ENCODE peak calls at places on chromosomes 3 and 15, in nine cellular contexts. N, U, R, M, Y, J, K, H and C are unnamed samples.

GRCh38 chr3:175988401-175988800 is 1129.3 kb downstream of the NAALADL2 start:
- DNase-seq in N (no peak), U (no peak), R (no peak), M (no peak), Y (no peak), J (no peak), K (no peak), H (no peak), C (no peak)

GRCh38 chr3:139110072-139110830 is 65.6 kb upstream of the PRR23C start:
- DNase-seq in N (no peak), U (no peak), R (no peak), M (no peak), Y (no peak), J (peak), K (no peak), H (peak), C (peak)

GRCh38 chr15:77608774-77609173 is 23.9 kb downstream of the LINGO1 start:
- DNase-seq in N (no peak), U (no peak), R (no peak), M (no peak), Y (no peak), J (no peak), K (no peak), H (no peak), C (no peak)

GRCh38 chr3:15499536-15499935 is 22.0 kb downstream of the COLQ start:
- DNase-seq in N (no peak), U (no peak), R (peak), M (no peak), Y (no peak), J (no peak), K (peak), H (no peak), C (no peak)

GRCh38 chr3:121243208-121243607 is 302.6 kb downstream of the POLQ start:
- DNase-seq in N (no peak), U (no peak), R (no peak), M (no peak), Y (no peak), J (no peak), K (no peak), H (no peak), C (no peak)

GRCh38 chr15:96274698-96275097 is 55.8 kb upstream of the NR2F2 start:
- DNase-seq in N (no peak), U (no peak), R (peak), M (no peak), Y (no peak), J (no peak), K (no peak), H (no peak), C (no peak)

GRCh38 chr3:13723676-13724207 is 156.1 kb downstream of the WNT7A start:
- DNase-seq in N (no peak), U (no peak), R (no peak), M (no peak), Y (no peak), J (no peak), K (no peak), H (no peak), C (peak)

GRCh38 chr15:39594764-39595620 is 14.1 kb downstream of the THBS1 start:
- DNase-seq in N (no peak), U (no peak), R (peak), M (no peak), Y (no peak), J (no peak), K (no peak), H (no peak), C (no peak)

GRCh38 chr15:62118446-62118964 is 46.6 kb downstream of the C2CD4B start:
- DNase-seq in N (no peak), U (no peak), R (peak), M (no peak), Y (no peak), J (no peak), K (peak), H (no peak), C (no peak)

GRCh38 chr3:147493065-147493464 is 83.9 kb downstream of the ZIC1 start:
- DNase-seq in N (no peak), U (no peak), R (no peak), M (no peak), Y (no peak), J (no peak), K (peak), H (no peak), C (no peak)

GRCh38 chr3:125585595-125586223 is 9.6 kb downstream of the OSBPL11 start:
- DNase-seq in N (no peak), U (no peak), R (peak), M (peak), Y (peak), J (no peak), K (no peak), H (no peak), C (no peak)

GRCh38 chr3:58242340-58242739 is 4.7 kb downstream of the ABHD6 start:
- DNase-seq in N (no peak), U (no peak), R (no peak), M (no peak), Y (no peak), J (no peak), K (no peak), H (no peak), C (no peak)

GRCh38 chr15:89575656-89576416 is 567 bp downstream of the TICRR start:
- DNase-seq in N (no peak), U (no peak), R (peak), M (no peak), Y (peak), J (no peak), K (no peak), H (no peak), C (peak)

GRCh38 chr15:69757186-69757585 is 304.6 kb downstream of the RPLP1 start:
- DNase-seq in N (peak), U (no peak), R (no peak), M (no peak), Y (no peak), J (no peak), K (no peak), H (no peak), C (no peak)

GRCh38 chr3:33773627-33774026 is 24.8 kb upstream of the PDCD6IP start:
- DNase-seq in N (no peak), U (no peak), R (peak), M (no peak), Y (no peak), J (no peak), K (no peak), H (no peak), C (no peak)

GRCh38 chr3:49703956-49704355 is 14.6 kb downstream of the RNF123 start:
- DNase-seq in N (no peak), U (no peak), R (no peak), M (no peak), Y (no peak), J (no peak), K (no peak), H (no peak), C (no peak)

GRCh38 chr3:56869157-56869889 is 67.6 kb upstream of the ARHGEF3 start:
- DNase-seq in N (no peak), U (no peak), R (no peak), M (no peak), Y (no peak), J (no peak), K (peak), H (no peak), C (no peak)

GRCh38 chr15:37056168-37056893 is 44.0 kb downstream of the MEIS2 start:
- DNase-seq in N (no peak), U (no peak), R (no peak), M (peak), Y (no peak), J (peak), K (peak), H (no peak), C (no peak)

GRCh38 chr3:52088445-52089367 is 32.3 kb upstream of the DUSP7 start:
- DNase-seq in N (no peak), U (no peak), R (peak), M (no peak), Y (no peak), J (peak), K (no peak), H (no peak), C (no peak)

GRCh38 chr3:41464401-41464800 is 265.1 kb downstream of the CTNNB1 start:
- DNase-seq in N (no peak), U (no peak), R (peak), M (no peak), Y (no peak), J (no peak), K (no peak), H (no peak), C (no peak)

GRCh38 chr3:53354945-53355498 is 7.7 kb upstream of the DCP1A start:
- DNase-seq in N (no peak), U (no peak), R (no peak), M (no peak), Y (no peak), J (no peak), K (no peak), H (no peak), C (no peak)

GRCh38 chr3:17394541-17395179 is 347.8 kb downstream of the TBC1D5 start:
- DNase-seq in N (no peak), U (no peak), R (no peak), M (no peak), Y (no peak), J (no peak), K (no peak), H (no peak), C (no peak)

GRCh38 chr3:15847239-15847638 is 49.5 kb upstream of the ANKRD28 start:
- DNase-seq in N (no peak), U (no peak), R (no peak), M (no peak), Y (no peak), J (no peak), K (no peak), H (no peak), C (no peak)

GRCh38 chr3:17420668-17421067 is 321.8 kb downstream of the TBC1D5 start:
- DNase-seq in N (no peak), U (no peak), R (peak), M (no peak), Y (no peak), J (no peak), K (no peak), H (no peak), C (no peak)

GRCh38 chr3:79497447-79498111 is 270.2 kb downstream of the ROBO1 start:
- DNase-seq in N (no peak), U (no peak), R (peak), M (no peak), Y (no peak), J (no peak), K (no peak), H (no peak), C (no peak)

GRCh38 chr3:195869413-195870001 is 38.8 kb downstream of the TNK2 start:
- DNase-seq in N (no peak), U (no peak), R (no peak), M (no peak), Y (no peak), J (no peak), K (no peak), H (no peak), C (no peak)

GRCh38 chr3:69761896-69762789 is 22.9 kb downstream of the MITF start:
- DNase-seq in N (no peak), U (no peak), R (peak), M (no peak), Y (peak), J (no peak), K (no peak), H (no peak), C (no peak)

GRCh38 chr3:49454898-49455681 is 15.0 kb upstream of the DAG1 start:
- DNase-seq in N (no peak), U (no peak), R (no peak), M (no peak), Y (no peak), J (no peak), K (no peak), H (no peak), C (no peak)